ENCODE peak calls at places on chromosomes 4 and X, in five cellular contexts. D is foreskin fibroblast; R is stimulated activated CD4-positive, alpha-beta T cell treated with anti-CD3 and anti-CD28 coated beads, Interleukin-15, amount 100 ng/mL, for 1 hour; K is T-helper 1 cell; H is stimulated activated CD8-positive, alpha-beta memory T cell treated with anti-CD3 and anti-CD28 coated beads, Interleukin-7, amount 100 ng/mL, for 24 hours. S is an unnamed sample.
A peak's percentile ranks its signal among the peaks of the same experiment; 100 is the strongest.

GRCh38 chrX:11557120-11557519 is 108.6 kb downstream of the ARHGAP6 start:
- DNase-seq in R (no peak), H (no peak), D (peak; percentile 58), K (no peak), S (no peak)

GRCh38 chrX:2875798-2876399 is 47.2 kb downstream of the GYG2 start:
- DNase-seq in R (no peak), H (no peak), D (no peak), K (no peak), S (no peak)

GRCh38 chr4:13285336-13285735 is 198.8 kb downstream of the RAB28 start:
- DNase-seq in H (no peak), D (no peak), K (no peak), R (no peak), S (no peak)

GRCh38 chr4:74374128-74374527 is 9.2 kb downstream of the EREG start:
- DNase-seq in D (no peak), R (no peak), K (no peak), H (no peak), S (no peak)

GRCh38 chr4:132504438-132504837 is 644.7 kb upstream of the PCDH10 start:
- DNase-seq in K (no peak), H (no peak), R (no peak), D (no peak), S (no peak)

GRCh38 chrX:17475820-17476219 is 100.8 kb downstream of the NHS start:
- DNase-seq in R (no peak), H (no peak), K (no peak), D (no peak), S (no peak)

GRCh38 chr4:87322754-87323153 is at the start of gene HSD17B13:
- DNase-seq in R (no peak), K (no peak), D (no peak), H (no peak), S (no peak)

GRCh38 chr4:126850286-126850685 is 782.5 kb upstream of the INTU start:
- DNase-seq in K (no peak), H (no peak), D (peak; percentile 96), R (no peak), S (no peak)

GRCh38 chr4:19944251-19944650 is 307.5 kb upstream of the SLIT2 start:
- DNase-seq in K (no peak), H (no peak), D (no peak), R (no peak), S (no peak)

GRCh38 chr4:7347981-7348380 is 86.7 kb downstream of the PSAPL1 start:
- DNase-seq in K (no peak), H (no peak), R (no peak), D (no peak), S (no peak)

GRCh38 chr4:184348311-184349233 is 125.8 kb downstream of the IRF2 start:
- DNase-seq in H (no peak), D (no peak), R (no peak), K (no peak), S (no peak)

GRCh38 chrX:12011075-12011474 is 127.2 kb upstream of the FRMPD4 start:
- DNase-seq in K (no peak), R (no peak), H (no peak), D (peak; percentile 52), S (no peak)

GRCh38 chrX:154541896-154542722 is 4.5 kb downstream of the G6PD start:
- DNase-seq in D (peak; percentile 89), H (peak; percentile 21), K (peak; percentile 35), R (no peak), S (peak; percentile 34)

GRCh38 chr4:85445058-85445639 is 29.8 kb upstream of the ARHGAP24 start:
- DNase-seq in R (no peak), K (no peak), D (no peak), H (no peak), S (no peak)

GRCh38 chr4:3477750-3478430 is 14.8 kb downstream of the DOK7 start:
- DNase-seq in D (no peak), H (no peak), R (no peak), K (no peak), S (no peak)

GRCh38 chr4:6160536-6160935 is 39.8 kb downstream of the JAKMIP1 start:
- DNase-seq in H (no peak), D (no peak), K (no peak), R (no peak), S (no peak)

GRCh38 chr4:179110356-179110755 is 1668.1 kb upstream of the AGA start:
- DNase-seq in D (peak; percentile 9), K (no peak), R (no peak), H (no peak), S (no peak)

GRCh38 chrX:136162827-136163427 is 15.6 kb downstream of the FHL1 start:
- DNase-seq in K (peak; percentile 35), H (peak; percentile 7), D (peak; percentile 39), R (no peak), S (peak; percentile 48)

GRCh38 chrX:101117701-101118100 is 19.7 kb downstream of the CENPI start:
- DNase-seq in D (peak; percentile 8), R (no peak), K (no peak), H (no peak), S (no peak)

GRCh38 chr4:677431-678293 is 3.3 kb downstream of the MYL5 start:
- DNase-seq in K (no peak), D (no peak), H (no peak), R (no peak), S (no peak)

GRCh38 chrX:8813036-8813435 is 11.9 kb upstream of the FAM9A start:
- DNase-seq in K (no peak), D (no peak), R (no peak), H (no peak), S (no peak)

GRCh38 chr4:42515156-42515884 is 118.0 kb downstream of the SHISA3 start:
- DNase-seq in K (no peak), R (no peak), H (no peak), D (no peak), S (no peak)

GRCh38 chrX:121851033-121851432 is 803.6 kb downstream of the GLUD2 start:
- DNase-seq in H (no peak), D (peak; percentile 44), K (no peak), R (no peak), S (no peak)

GRCh38 chrX:9678215-9678980 is 87.2 kb downstream of the GPR143 start:
- DNase-seq in D (no peak), K (no peak), R (no peak), H (no peak), S (no peak)

GRCh38 chr4:76690091-76690905 is 207.6 kb downstream of the SOWAHB start:
- DNase-seq in K (no peak), D (no peak), H (no peak), R (no peak), S (no peak)

GRCh38 chr4:75107703-75108612 is 175.0 kb downstream of the PARM1 start:
- DNase-seq in H (no peak), R (no peak), D (no peak), K (no peak), S (no peak)

GRCh38 chr4:143089291-143089690 is 95.4 kb upstream of the USP38 start:
- DNase-seq in K (no peak), D (no peak), R (no peak), H (no peak), S (no peak)

GRCh38 chrX:131330735-131331134 is 41.6 kb upstream of the IGSF1 start:
- DNase-seq in K (no peak), R (no peak), D (no peak), H (no peak), S (no peak)

GRCh38 chr4:184370711-184371389 is 103.5 kb downstream of the IRF2 start:
- DNase-seq in R (no peak), H (no peak), K (no peak), D (peak; percentile 14), S (no peak)

GRCh38 chr4:7391637-7392437 is 42.9 kb downstream of the PSAPL1 start:
- DNase-seq in D (no peak), K (no peak), H (no peak), R (no peak), S (no peak)

S was measured in head of caudate nucleus.